ENCODE peak calls at places on chromosomes 6 and 20, in five cellular contexts. K is HepG2, Z is H1, D is IMR-90, T is K562. S is an unnamed sample.

GRCh38 chr6:42279144-42279781 is 61.6 kb upstream of the MRPS10 start:
- DNase-seq in Z (no peak), K (no peak), T (no peak), D (peak; percentile 71), S (peak; percentile 15)

GRCh38 chr6:66094615-66095014 is 387.6 kb upstream of the EYS start:
- DNase-seq in D (no peak), T (no peak), Z (no peak), K (no peak), S (no peak)

GRCh38 chr6:35449287-35449881 is 2.8 kb upstream of the FANCE start:
- DNase-seq in Z (no peak), T (peak; percentile 77), D (peak; percentile 72), K (peak; percentile 80), S (peak; percentile 60)

GRCh38 chr6:2953098-2953497 is 18.3 kb downstream of the SERPINB6 start:
- DNase-seq in T (no peak), D (no peak), Z (no peak), K (no peak), S (no peak)

GRCh38 chr20:1087311-1087710 is 31.1 kb upstream of the PSMF1 start:
- DNase-seq in Z (no peak), D (no peak), T (no peak), K (no peak), S (no peak)

GRCh38 chr6:69138893-69139494 is 503.9 kb downstream of the ADGRB3 start:
- DNase-seq in K (no peak), D (no peak), T (no peak), Z (no peak), S (no peak)

GRCh38 chr6:32972353-32973143 is 4.2 kb downstream of the BRD2 start:
- DNase-seq in T (peak; percentile 76), K (no peak), Z (no peak), D (no peak), S (no peak)

GRCh38 chr6:164185342-164185920 is 770.9 kb downstream of the QKI start:
- DNase-seq in D (no peak), K (no peak), T (no peak), Z (no peak), S (no peak)

GRCh38 chr6:167127785-167128531 is 5.1 kb downstream of the CCR6 start:
- DNase-seq in D (no peak), T (no peak), K (no peak), Z (no peak), S (no peak)

GRCh38 chr6:105474234-105474633 is 71.4 kb upstream of the PREP start:
- DNase-seq in K (no peak), D (no peak), Z (no peak), T (no peak), S (no peak)

GRCh38 chr20:22821081-22821480 is 214.0 kb upstream of the SSTR4 start:
- DNase-seq in Z (no peak), D (no peak), K (no peak), T (no peak), S (no peak)

GRCh38 chr6:71386215-71386614 is 97.6 kb downstream of the OGFRL1 start:
- DNase-seq in D (no peak), T (no peak), Z (no peak), K (no peak), S (no peak)

GRCh38 chr6:170444056-170444505 is 109.0 kb downstream of the PSMB1 start:
- DNase-seq in T (no peak), D (no peak), K (no peak), Z (no peak), S (no peak)

GRCh38 chr20:51318058-51318960 is 224.2 kb downstream of the NFATC2 start:
- DNase-seq in Z (peak; percentile 43), D (no peak), T (peak; percentile 79), K (peak; percentile 47), S (peak; percentile 32)

GRCh38 chr20:58755751-58756524 is 63.3 kb downstream of the NPEPL1 start:
- DNase-seq in K (no peak), D (no peak), T (no peak), Z (no peak), S (no peak)

GRCh38 chr6:129519750-129520149 is 190.2 kb downstream of the ARHGAP18 start:
- DNase-seq in Z (no peak), T (no peak), K (no peak), D (no peak), S (no peak)

GRCh38 chr20:14928083-14928482 is 590.7 kb upstream of the FLRT3 start:
- DNase-seq in K (no peak), Z (no peak), T (no peak), D (no peak), S (peak; percentile 19)

GRCh38 chr6:105210932-105211531 is 31.2 kb upstream of the POPDC3 start:
- DNase-seq in D (no peak), T (no peak), Z (no peak), K (no peak), S (no peak)

GRCh38 chr20:62603021-62603906 is 39.0 kb upstream of the SLCO4A1 start:
- DNase-seq in T (no peak), Z (no peak), D (peak; percentile 47), K (no peak), S (no peak)

GRCh38 chr20:50610212-50610718 is 81.1 kb downstream of the RIPOR3 start:
- DNase-seq in K (peak; percentile 41), D (no peak), Z (no peak), T (no peak), S (no peak)

GRCh38 chr6:56595490-56596122 is 47.1 kb downstream of the DST start:
- DNase-seq in K (peak; percentile 43), D (peak; percentile 30), T (peak; percentile 45), Z (no peak), S (peak; percentile 5)

GRCh38 chr20:40689100-40689942 is at the start of gene MAFB:
- DNase-seq in K (peak; percentile 74), D (peak; percentile 71), Z (peak; percentile 65), T (peak; percentile 61), S (peak; percentile 27)

GRCh38 chr20:25065625-25066338 is 7.8 kb upstream of the ACSS1 start:
- DNase-seq in D (peak; percentile 52), K (peak; percentile 65), T (peak; percentile 43), Z (no peak), S (peak; percentile 76)

GRCh38 chr6:90382760-90383159 is 86.1 kb upstream of the BACH2 start:
- DNase-seq in T (no peak), Z (no peak), K (no peak), D (no peak), S (no peak)

GRCh38 chr20:5745416-5745968 is 4.7 kb upstream of the SHLD1 start:
- DNase-seq in K (no peak), Z (no peak), T (no peak), D (no peak), S (no peak)

GRCh38 chr6:17032595-17033591 is 69.0 kb upstream of the STMND1 start:
- DNase-seq in D (peak; percentile 95), K (no peak), T (no peak), Z (no peak), S (peak; percentile 15)

GRCh38 chr6:45617441-45617840 is 239.7 kb upstream of the SUPT3H start:
- DNase-seq in Z (no peak), D (peak; percentile 19), T (no peak), K (no peak), S (no peak)

GRCh38 chr6:29553268-29554057 is 6.1 kb downstream of the UBD start:
- DNase-seq in T (no peak), Z (peak; percentile 49), D (peak; percentile 54), K (no peak), S (no peak)

GRCh38 chr6:137697267-137697938 is 169.7 kb upstream of the TNFAIP3 start:
- DNase-seq in Z (no peak), K (peak; percentile 94), D (peak; percentile 84), T (no peak), S (no peak)

GRCh38 chr20:13119583-13119982 is 101.5 kb upstream of the ISM1 start:
- DNase-seq in Z (peak; percentile 15), T (peak; percentile 39), D (peak; percentile 57), K (peak; percentile 84), S (peak; percentile 29)

GRCh38 chr6:106275692-106276091 is 49.9 kb downstream of the ATG5 start:
- DNase-seq in K (no peak), Z (no peak), D (peak; percentile 71), T (no peak), S (no peak)

GRCh38 chr6:63263456-63263855 is 52.2 kb downstream of the FKBP1C start:
- DNase-seq in Z (no peak), D (no peak), T (no peak), K (no peak), S (no peak)

GRCh38 chr6:45423111-45423900 is 45.6 kb upstream of the SUPT3H start:
- DNase-seq in K (no peak), D (no peak), T (no peak), Z (no peak), S (no peak)

GRCh38 chr6:155530219-155530834 is 74.7 kb upstream of the NOX3 start:
- DNase-seq in Z (no peak), K (peak; percentile 73), T (no peak), D (peak; percentile 60), S (no peak)
- TF ChIP-seq MAFK in Z (no peak), K (no peak), T (no peak), D (no peak), S (no peak)

DNA sequence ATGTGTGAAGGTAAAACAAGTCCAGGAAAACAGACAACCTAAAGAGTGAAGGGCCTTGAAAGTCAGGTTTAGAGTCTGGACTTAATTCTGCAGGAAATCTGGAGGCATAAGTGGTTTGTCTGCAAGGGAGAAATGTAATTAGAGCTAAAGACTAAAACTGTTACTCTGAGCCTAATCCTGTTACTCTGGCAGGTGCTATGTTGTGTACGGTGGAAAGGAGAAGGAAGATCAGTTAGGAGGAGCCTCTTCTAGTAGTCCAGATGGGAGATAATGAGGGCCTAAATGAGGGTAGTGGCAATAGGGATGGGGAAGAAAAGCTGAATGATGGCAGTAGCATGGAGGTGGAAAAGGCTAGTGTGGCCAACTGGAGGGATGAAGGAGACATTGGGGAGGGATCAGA is 118.5 kb downstream of the PDSS2 start:
- DNase-seq in T (no peak), K (no peak), Z (no peak), D (no peak), S (no peak)
- TF ChIP-seq MAFK in T (no peak), K (no peak), Z (no peak), D (no peak), S (no peak)

GRCh38 chr6:149142924-149143429 is 174.5 kb upstream of the TAB2 start:
- DNase-seq in T (no peak), D (no peak), Z (no peak), K (no peak), S (no peak)

GRCh38 chr6:149140137-149140909 is 177.2 kb upstream of the TAB2 start:
- DNase-seq in K (no peak), D (no peak), T (peak; percentile 37), Z (no peak), S (no peak)

GRCh38 chr6:149139782-149140136 is 177.8 kb upstream of the TAB2 start:
- DNase-seq in Z (no peak), K (no peak), T (no peak), D (no peak), S (no peak)

GRCh38 chr6:149138699-149139294 is 178.7 kb upstream of the TAB2 start:
- DNase-seq in Z (no peak), T (no peak), D (no peak), K (no peak), S (no peak)

GRCh38 chr6:149140910-149141290 is 176.6 kb upstream of the TAB2 start:
- DNase-seq in D (no peak), K (no peak), Z (no peak), T (no peak), S (no peak)
- TF ChIP-seq MAFK in D (no peak), K (no peak), Z (no peak), T (no peak), S (no peak)

DNA sequence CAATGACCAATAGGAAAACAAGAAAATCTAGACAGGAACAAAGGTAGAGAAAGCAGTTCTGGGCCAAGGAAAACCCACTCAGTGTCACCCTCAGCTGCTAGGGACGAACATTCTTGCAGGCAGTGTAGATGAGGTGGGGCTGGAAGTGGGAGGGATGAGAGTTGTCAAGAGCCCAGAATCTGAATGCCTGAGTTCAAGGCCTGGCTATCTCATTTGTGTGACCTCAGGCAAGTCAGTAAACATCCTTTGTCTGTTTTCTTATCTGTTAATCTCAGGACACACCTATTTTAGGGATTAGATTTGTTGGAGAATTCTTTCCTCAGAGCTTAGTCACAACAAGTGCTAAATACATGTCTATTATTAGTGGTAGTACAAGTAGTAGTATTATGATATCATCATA is 50.9 kb upstream of the KIF16B start:
- DNase-seq in T (peak; percentile 8), D (no peak), Z (no peak), K (peak; percentile 46), S (no peak)
- TF ChIP-seq MAFK in T (no peak), D (no peak), Z (no peak), K (no peak), S (no peak)

S was measured in A549.